ENCODE peak calls at places on chromosomes 5 and 9, in four cellular contexts. C, V, P and N are unnamed samples.

GRCh38 chr5:124707516-124707915 is 38.9 kb downstream of the ZNF608 start:
- DNase-seq in P (no peak), V (no peak), C (no peak), N (no peak)

GRCh38 chr9:135221951-135222631 is 134.6 kb downstream of the OLFM1 start:
- DNase-seq in C (no peak), P (no peak), V (no peak), N (no peak)

GRCh38 chr5:142597546-142598337 is 88.1 kb downstream of the FGF1 start:
- DNase-seq in C (peak), P (peak), V (no peak), N (peak)

GRCh38 chr5:114387433-114387832 is 25.6 kb downstream of the KCNN2 start:
- DNase-seq in C (no peak), V (no peak), P (no peak), N (no peak)

GRCh38 chr5:134174841-134175839 is 1.6 kb downstream of the SKP1 start:
- DNase-seq in V (no peak), C (peak), P (no peak), N (peak)

GRCh38 chr5:54243483-54244080 is 66.8 kb downstream of the ARL15 start:
- DNase-seq in P (no peak), V (no peak), C (peak), N (peak)

GRCh38 chr9:112361602-112362001 is 18.3 kb upstream of the HSDL2 start:
- DNase-seq in C (peak), P (no peak), V (no peak), N (peak)

GRCh38 chr5:144467795-144468194 is 297.1 kb downstream of the KCTD16 start:
- DNase-seq in V (no peak), P (no peak), C (peak), N (peak)

GRCh38 chr5:112388739-112389138 is 30.3 kb downstream of the EPB41L4A start:
- DNase-seq in V (no peak), P (no peak), C (no peak), N (no peak)

GRCh38 chr9:88583901-88584596 is 49.1 kb downstream of the NXNL2 start:
- DNase-seq in V (no peak), C (peak), P (no peak), N (no peak)

GRCh38 chr5:142770650-142771609 is 753 bp downstream of the ARHGAP26 start:
- DNase-seq in C (peak), P (peak), V (peak), N (peak)

GRCh38 chr5:10457682-10458574 is 16.2 kb downstream of the ROPN1L start:
- DNase-seq in V (no peak), P (no peak), C (no peak), N (no peak)

GRCh38 chr5:74093501-74093993 is 467.6 kb downstream of the ARHGEF28 start:
- DNase-seq in V (no peak), C (no peak), P (no peak), N (no peak)

GRCh38 chr9:27154923-27155322 is 45.9 kb downstream of the TEK start:
- DNase-seq in V (no peak), P (no peak), C (peak), N (no peak)

GRCh38 chr9:111622626-111623025 is 8.5 kb upstream of the DNAJC25 start:
- DNase-seq in C (peak), V (no peak), P (peak), N (peak)

GRCh38 chr5:108379722-108380530 is 2.0 kb downstream of the FBXL17 start:
- DNase-seq in C (no peak), P (no peak), V (no peak), N (peak)

GRCh38 chr5:92976156-92976555 is 604.9 kb downstream of the NR2F1-AS1 start:
- DNase-seq in V (no peak), P (no peak), C (no peak), N (no peak)

GRCh38 chr5:75052461-75053285 is at the start of gene GCNT4:
- DNase-seq in V (peak), C (no peak), P (peak), N (peak)

GRCh38 chr9:128911529-128912035 is 9.2 kb upstream of the PHYHD1 start:
- DNase-seq in P (no peak), C (peak), V (no peak), N (no peak)

GRCh38 chr9:35839926-35840325 is 10.9 kb downstream of the TMEM8B start:
- DNase-seq in V (no peak), P (no peak), C (no peak), N (no peak)

GRCh38 chr9:108645520-108645919 is 210.3 kb downstream of the ACTL7B start:
- DNase-seq in P (no peak), V (no peak), C (no peak), N (no peak)

GRCh38 chr5:129716235-129717030 is 31.5 kb upstream of the MINAR2 start:
- DNase-seq in C (no peak), V (no peak), P (no peak), N (no peak)

GRCh38 chr9:130665431-130666392 is 1.3 kb downstream of the PRDM12 start:
- DNase-seq in V (no peak), C (no peak), P (no peak), N (no peak)

GRCh38 chr9:38119570-38119969 is 50.5 kb upstream of the SHB start:
- DNase-seq in C (no peak), V (no peak), P (no peak), N (no peak)

GRCh38 chr5:65262590-65263189 is 219.0 kb downstream of the ADAMTS6 start:
- DNase-seq in C (peak), P (no peak), V (no peak), N (no peak)